ENCODE peak calls at places on chromosomes 2 and 18, in four cellular contexts. S is K562, E is WTC11, W is HepG2. Y is an unnamed sample.

GRCh38 chr2:129934044-129934822 is 45.2 kb upstream of the RAB6C start:
- DNase-seq in S (no peak), E (peak; percentile 26), W (no peak), Y (no peak)

GRCh38 chr2:25445464-25445863 is 103.7 kb upstream of the DNMT3A start:
- DNase-seq in S (no peak), E (no peak), W (peak; percentile 10), Y (no peak)

GRCh38 chr18:68796936-68797690 is 767 bp upstream of the CCDC102B start:
- DNase-seq in S (no peak), E (no peak), W (no peak), Y (no peak)

GRCh38 chr2:32937602-32938450 is 8.9 kb upstream of the LTBP1 start:
- DNase-seq in S (peak; percentile 41), E (peak; percentile 38), W (no peak), Y (peak; percentile 36)

GRCh38 chr2:32058130-32058529 is 5.2 kb upstream of the SPAST start:
- DNase-seq in S (peak; percentile 69), E (no peak), W (peak; percentile 61), Y (no peak)

GRCh38 chr18:45384137-45384998 is 230.9 kb upstream of the SLC14A2 start:
- DNase-seq in S (peak; percentile 54), E (peak; percentile 77), W (peak; percentile 27), Y (peak; percentile 30)

GRCh38 chr2:85666435-85666924 is 1.5 kb downstream of the SFTPB start:
- DNase-seq in S (no peak), E (no peak), W (no peak), Y (no peak)

GRCh38 chr2:71599038-71599437 is 145.7 kb downstream of the DYSF start:
- DNase-seq in S (no peak), E (no peak), W (no peak), Y (no peak)

GRCh38 chr2:216777637-216778273 is 82.1 kb downstream of the TNP1 start:
- DNase-seq in S (peak; percentile 85), E (peak; percentile 66), W (peak; percentile 89), Y (peak; percentile 81)

GRCh38 chr2:239001794-239002193 is 153.9 kb downstream of the TWIST2 start:
- DNase-seq in S (no peak), E (no peak), W (no peak), Y (no peak)

GRCh38 chr2:27638023-27638637 is 9.3 kb downstream of the GPN1 start:
- DNase-seq in S (no peak), E (no peak), W (no peak), Y (no peak)

GRCh38 chr18:22634464-22634863 is 216.7 kb upstream of the CTAGE1 start:
- DNase-seq in S (no peak), E (peak; percentile 12), W (no peak), Y (no peak)

GRCh38 chr2:71606244-71606643 is 152.9 kb downstream of the DYSF start:
- DNase-seq in S (peak; percentile 26), E (peak; percentile 4), W (no peak), Y (no peak)

GRCh38 chr2:23606968-23607367 is 222.0 kb downstream of the KLHL29 start:
- DNase-seq in S (no peak), E (no peak), W (no peak), Y (no peak)

GRCh38 chr2:169221745-169222369 is 140.5 kb downstream of the LRP2 start:
- DNase-seq in S (peak; percentile 71), E (no peak), W (no peak), Y (peak; percentile 28)

GRCh38 chr18:65415167-65415566 is 335.6 kb upstream of the CDH7 start:
- DNase-seq in S (no peak), E (no peak), W (no peak), Y (no peak)

DNA sequence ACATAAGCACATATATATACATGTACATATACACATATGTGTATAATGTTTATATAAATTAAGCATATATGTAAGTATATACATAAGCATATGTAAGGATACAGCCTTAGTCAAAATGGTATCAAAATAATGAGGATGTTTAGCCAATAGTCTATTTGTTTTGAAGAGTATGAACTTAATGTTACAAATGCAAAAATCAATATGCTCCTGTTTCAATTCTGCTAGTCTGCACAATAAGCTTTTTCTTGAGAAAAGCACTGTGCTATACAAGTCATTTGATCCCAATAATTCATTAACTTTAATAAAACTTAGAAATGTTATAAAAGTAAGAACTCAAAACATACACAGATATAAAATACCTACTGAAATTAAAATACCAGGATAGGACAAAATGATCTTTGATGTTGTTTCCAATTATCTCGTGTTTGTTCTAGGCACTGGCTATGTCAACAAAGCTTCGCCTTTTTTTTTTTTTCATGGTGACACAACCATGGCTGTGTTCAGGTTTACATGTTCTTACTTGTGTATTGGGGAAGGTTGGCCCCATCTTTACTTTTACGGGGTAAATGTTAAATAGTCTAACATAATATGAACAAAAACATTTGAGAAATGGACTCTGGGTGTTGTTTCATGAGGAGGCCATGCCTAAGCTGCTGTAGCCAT is 271.1 kb upstream of the CDH19 start:
- DNase-seq in S (no peak), E (no peak), W (peak; percentile 47), Y (no peak)
- TF ChIP-seq ELF4 in S (no peak), E (no peak), W (no peak), Y (no peak)

DNA sequence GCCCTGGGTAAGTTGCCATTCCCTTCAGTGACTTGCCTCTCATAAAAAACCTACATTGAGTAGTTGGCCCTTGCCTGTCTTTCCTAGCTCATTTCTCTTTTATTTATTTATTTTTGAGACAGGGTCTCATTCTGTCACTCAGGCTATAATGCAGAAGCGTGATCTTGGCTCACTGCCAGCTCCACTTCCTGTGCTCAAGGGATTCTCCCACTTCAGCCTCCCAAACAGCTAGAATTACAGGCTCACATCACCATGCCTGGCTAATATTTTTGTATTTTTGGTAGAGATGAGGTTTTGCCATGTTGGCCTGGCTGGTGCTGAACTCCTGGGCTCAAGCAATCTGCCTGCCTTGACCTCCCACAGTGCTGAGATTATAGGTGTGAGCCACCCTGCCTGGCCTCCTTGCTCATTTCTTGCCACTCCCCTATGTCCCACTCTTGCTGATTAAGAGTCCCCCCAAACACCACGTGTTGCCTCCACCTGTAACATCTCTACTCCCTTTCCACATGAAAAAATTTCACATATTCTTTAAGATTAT is 12.6 kb downstream of the EVA1A start:
- DNase-seq in S (peak; percentile 16), E (no peak), W (no peak), Y (no peak)
- TF ChIP-seq SP1 in S (no peak), E (no peak), W (no peak), Y (no peak)

DNA sequence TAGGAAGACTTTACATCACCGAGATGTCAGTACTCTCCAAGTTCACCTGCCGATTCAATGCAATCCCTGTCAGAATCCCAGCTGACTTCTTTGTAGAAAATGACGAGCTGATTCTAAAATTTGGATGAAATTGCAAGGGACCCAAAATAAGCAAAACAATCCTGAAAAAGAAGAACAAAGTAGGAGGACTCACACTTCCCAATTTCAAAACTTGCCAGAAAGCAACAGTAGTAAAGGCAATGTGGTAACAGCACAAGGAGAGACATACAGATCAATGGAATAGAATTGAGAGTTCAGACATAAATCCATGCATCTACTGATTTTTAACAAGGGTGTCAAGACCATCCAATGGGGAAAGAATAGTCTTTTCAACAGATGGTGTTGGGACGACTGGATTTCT is 52.2 kb downstream of the SMAD7 start:
- DNase-seq in S (no peak), E (no peak), W (no peak), Y (no peak)
- TF ChIP-seq ELF4 in S (no peak), E (no peak), W (no peak), Y (no peak)

GRCh38 chr2:36618381-36618780 is 20.4 kb upstream of the FEZ2 start:
- DNase-seq in S (peak; percentile 75), E (peak; percentile 66), W (peak; percentile 83), Y (peak; percentile 70)
- TF ChIP-seq SP1 in S (no peak), E (no peak), W (no peak), Y (no peak)

Y was measured in HEK293T.